ENCODE peak calls at places on chromosomes 1 and 21, in ten cellular contexts. B is glutamatergic neuron; P is NCI-H2081; M is RPMI8226; D is psoas muscle; J is activated T-cell treated with anti-CD3 and anti-CD28 coated beads, Interleukin-2, amount 50 U/mL, for 1 hour; G is KBM-7; O is stimulated activated naive CD4-positive, alpha-beta T cell; T is GM18507; F is cardiac fibroblast. E is an unnamed sample.
A peak's percentile ranks its signal among the peaks of the same experiment; 100 is the strongest.

GRCh38 chr1:12708956-12709555 is 6.9 kb upstream of the AADACL3 start:
- DNase-seq in B (no peak), P (no peak), O (no peak), D (no peak), T (no peak), G (no peak), M (no peak), J (no peak), F (peak; percentile 1), E (no peak)

GRCh38 chr1:62382581-62382980 is 54.3 kb upstream of the USP1 start:
- DNase-seq in P (no peak), F (no peak), O (no peak), G (no peak), J (no peak), T (no peak), D (no peak), M (no peak), B (no peak), E (no peak)

GRCh38 chr1:209651148-209651547 is 1.1 kb downstream of the LAMB3 start:
- DNase-seq in F (peak; percentile 84), B (no peak), M (peak; percentile 86), D (peak; percentile 84), G (peak; percentile 21), J (peak; percentile 35), T (no peak), P (no peak), O (no peak), E (no peak)

GRCh38 chr1:72379072-72379471 is 96.7 kb upstream of the NEGR1 start:
- DNase-seq in F (no peak), B (no peak), D (no peak), J (no peak), T (no peak), M (no peak), O (no peak), G (no peak), P (no peak), E (no peak)

GRCh38 chr1:40673452-40673851 is 8.0 kb upstream of the RIMS3 start:
- DNase-seq in G (no peak), M (no peak), O (no peak), T (no peak), F (no peak), D (no peak), P (no peak), B (no peak), J (no peak), E (no peak)

GRCh38 chr1:100860397-100860991 is 34.1 kb downstream of the EXTL2 start:
- DNase-seq in P (no peak), T (no peak), B (no peak), F (peak; percentile 82), G (no peak), M (no peak), O (no peak), D (no peak), J (no peak), E (no peak)

GRCh38 chr1:38129473-38129872 is 82.9 kb upstream of the POU3F1 start:
- DNase-seq in T (no peak), F (no peak), J (no peak), P (no peak), O (no peak), D (no peak), G (no peak), B (no peak), M (no peak), E (no peak)

GRCh38 chr1:6016191-6016865 is 24.1 kb upstream of the NPHP4 start:
- DNase-seq in F (peak; percentile 57), O (no peak), P (no peak), J (no peak), B (no peak), D (no peak), T (no peak), G (no peak), M (no peak), E (no peak)

GRCh38 chr1:3821004-3821933 is 25.0 kb upstream of the LRRC47 start:
- DNase-seq in B (peak; percentile 77), G (no peak), F (no peak), T (no peak), O (no peak), M (no peak), J (no peak), D (no peak), P (peak; percentile 48), E (no peak)

GRCh38 chr1:210001751-210002150 is 63.7 kb downstream of the SYT14 start:
- DNase-seq in D (no peak), O (no peak), F (peak; percentile 49), T (no peak), J (no peak), B (no peak), G (no peak), P (no peak), M (no peak), E (no peak)

GRCh38 chr1:40379785-40380452 is 6.4 kb downstream of the SMAP2 start:
- DNase-seq in O (no peak), F (peak; percentile 51), M (no peak), B (no peak), T (no peak), G (no peak), J (no peak), D (no peak), P (no peak), E (no peak)

GRCh38 chr1:172708452-172708851 is 49.5 kb downstream of the FASLG start:
- DNase-seq in J (no peak), D (no peak), M (no peak), F (no peak), T (no peak), O (no peak), B (no peak), G (no peak), P (no peak), E (no peak)

GRCh38 chr1:212162635-212163034 is 122.6 kb upstream of the PPP2R5A start:
- DNase-seq in J (no peak), P (peak; percentile 59), O (no peak), B (no peak), F (peak; percentile 62), G (peak; percentile 60), T (no peak), D (no peak), M (peak; percentile 88), E (peak; percentile 30)

GRCh38 chr1:150562384-150563339 is 13.5 kb downstream of the ADAMTSL4 start:
- DNase-seq in D (peak; percentile 69), M (peak; percentile 99), T (no peak), F (no peak), P (no peak), G (peak; percentile 34), J (peak; percentile 64), B (peak; percentile 22), O (peak; percentile 70), E (peak; percentile 56)

GRCh38 chr1:165815725-165816124 is 11.7 kb upstream of the UCK2 start:
- DNase-seq in F (no peak), O (no peak), D (no peak), T (no peak), B (no peak), J (no peak), G (no peak), P (no peak), M (no peak), E (no peak)

GRCh38 chr1:183609313-183609712 is 19.1 kb upstream of the NCF2 start:
- DNase-seq in O (no peak), P (peak; percentile 19), T (no peak), F (peak; percentile 90), J (no peak), B (no peak), G (peak; percentile 80), M (peak; percentile 69), D (peak; percentile 67), E (no peak)

GRCh38 chr1:211511947-211512346 is 20.0 kb upstream of the RD3 start:
- DNase-seq in P (no peak), F (peak; percentile 66), J (no peak), G (no peak), M (no peak), O (no peak), D (no peak), B (no peak), T (no peak), E (no peak)

GRCh38 chr1:228092342-228093049 is 10.0 kb downstream of the ARF1 start:
- DNase-seq in B (no peak), O (no peak), D (peak; percentile 12), T (no peak), P (no peak), J (peak; percentile 18), G (no peak), M (no peak), F (no peak), E (no peak)

GRCh38 chr1:204085876-204086275 is 13.0 kb downstream of the SOX13 start:
- DNase-seq in J (no peak), M (peak; percentile 43), O (no peak), B (no peak), F (no peak), T (no peak), D (no peak), G (no peak), P (no peak), E (no peak)

GRCh38 chr1:38581396-38581795 is 278.2 kb downstream of the RRAGC start:
- DNase-seq in B (no peak), M (no peak), D (no peak), F (no peak), G (no peak), P (no peak), J (no peak), O (no peak), T (no peak), E (no peak)

GRCh38 chr1:196002906-196003305 is 605.3 kb downstream of the KCNT2 start:
- DNase-seq in O (no peak), M (no peak), G (no peak), P (no peak), J (no peak), T (no peak), D (no peak), B (no peak), F (peak; percentile 27), E (no peak)

GRCh38 chr1:72357411-72357810 is 75.1 kb upstream of the NEGR1 start:
- DNase-seq in J (no peak), P (no peak), M (no peak), G (no peak), T (no peak), D (no peak), B (no peak), F (peak; percentile 81), O (no peak), E (no peak)

GRCh38 chr1:25628741-25629421 is 12.3 kb downstream of the MAN1C1 start:
- DNase-seq in O (no peak), B (no peak), M (no peak), J (no peak), F (no peak), T (no peak), D (no peak), P (no peak), G (no peak), E (no peak)

GRCh38 chr1:25692560-25692959 is 76.0 kb downstream of the MAN1C1 start:
- DNase-seq in F (no peak), J (peak; percentile 48), T (no peak), D (no peak), M (peak; percentile 39), G (peak; percentile 33), P (no peak), B (peak; percentile 72), O (peak; percentile 14), E (peak; percentile 45)

GRCh38 chr1:211660718-211661222 is 14.7 kb downstream of the NEK2 start:
- DNase-seq in D (no peak), J (no peak), M (no peak), G (no peak), B (no peak), O (no peak), F (no peak), P (no peak), T (no peak), E (no peak)

GRCh38 chr21:16086121-16086520 is 356.3 kb downstream of the USP25 start:
- DNase-seq in F (no peak), G (no peak), M (no peak), D (no peak), B (no peak), O (no peak), J (no peak), T (no peak), P (no peak), E (no peak)

GRCh38 chr1:150302338-150302737 is 8.7 kb downstream of the MRPS21 start:
- DNase-seq in T (no peak), J (no peak), G (no peak), B (no peak), M (no peak), O (no peak), P (peak; percentile 51), F (no peak), D (no peak), E (no peak)

GRCh38 chr1:91707114-91707889 is 178.6 kb downstream of the TGFBR3 start:
- DNase-seq in B (no peak), O (no peak), M (no peak), P (no peak), F (no peak), T (no peak), G (no peak), D (no peak), J (no peak), E (no peak)